ENCODE peak calls at places on chromosomes 3 and 15, in nine cellular contexts. One of them, this sample, is unnamed. For H3K36me3, the result is how much of the 10 kb centered on the place peaks cover.

GRCh38 chr15:75350601-75351331 is 3.9 kb downstream of the NEIL1 start:
- DNase-seq in cardiac muscle cell: no peak
- DNase-seq in sigmoid colon: no peak
- DNase-seq in spleen: no peak
- DNase-seq in naive thymus-derived CD4-positive, alpha-beta T cell: no peak
- DNase-seq in lung: no peak
- DNase-seq in GM23338: no peak
- DNase-seq in MG63: no peak
- DNase-seq in left ventricle myocardium inferior: no peak
- DNase-seq in this sample: no peak

GRCh38 chr3:28791713-28792255 is 443.2 kb upstream of the AZI2 start:
- DNase-seq in spleen: no peak
- DNase-seq in naive thymus-derived CD4-positive, alpha-beta T cell: no peak
- DNase-seq in lung: no peak
- DNase-seq in cardiac muscle cell: no peak
- DNase-seq in sigmoid colon: no peak
- DNase-seq in GM23338: peak
- DNase-seq in left ventricle myocardium inferior: no peak
- DNase-seq in MG63: no peak
- DNase-seq in this sample: peak

GRCh38 chr3:194282436-194283122 is 68.5 kb downstream of the CPN2 start:
- DNase-seq in lung: no peak
- DNase-seq in sigmoid colon: peak
- DNase-seq in MG63: no peak
- DNase-seq in naive thymus-derived CD4-positive, alpha-beta T cell: no peak
- DNase-seq in left ventricle myocardium inferior: no peak
- DNase-seq in GM23338: no peak
- DNase-seq in cardiac muscle cell: no peak
- DNase-seq in spleen: peak
- DNase-seq in this sample: no peak

GRCh38 chr15:47182818-47183217 is 534.5 kb upstream of the SEMA6D start:
- DNase-seq in lung: no peak
- DNase-seq in left ventricle myocardium inferior: no peak
- DNase-seq in spleen: no peak
- DNase-seq in cardiac muscle cell: no peak
- DNase-seq in sigmoid colon: no peak
- DNase-seq in GM23338: no peak
- DNase-seq in naive thymus-derived CD4-positive, alpha-beta T cell: no peak
- DNase-seq in MG63: no peak
- DNase-seq in this sample: no peak

GRCh38 chr15:41727143-41727542 is 47.1 kb upstream of the MAPKBP1 start:
- DNase-seq in left ventricle myocardium inferior: no peak
- DNase-seq in naive thymus-derived CD4-positive, alpha-beta T cell: no peak
- DNase-seq in MG63: no peak
- DNase-seq in cardiac muscle cell: no peak
- DNase-seq in GM23338: no peak
- DNase-seq in sigmoid colon: no peak
- DNase-seq in lung: no peak
- DNase-seq in spleen: no peak
- DNase-seq in this sample: no peak

GRCh38 chr15:42494998-42495360 is 455 bp upstream of the SNAP23 start:
- DNase-seq in cardiac muscle cell: no peak
- DNase-seq in MG63: peak
- DNase-seq in spleen: no peak
- DNase-seq in naive thymus-derived CD4-positive, alpha-beta T cell: peak
- DNase-seq in GM23338: peak
- DNase-seq in sigmoid colon: peak
- DNase-seq in left ventricle myocardium inferior: no peak
- DNase-seq in lung: peak
- DNase-seq in this sample: peak

GRCh38 chr3:168071535-168071934 is 24.2 kb downstream of the GOLIM4 start:
- DNase-seq in naive thymus-derived CD4-positive, alpha-beta T cell: no peak
- DNase-seq in cardiac muscle cell: no peak
- DNase-seq in MG63: peak
- DNase-seq in left ventricle myocardium inferior: no peak
- DNase-seq in GM23338: no peak
- DNase-seq in spleen: no peak
- DNase-seq in lung: no peak
- DNase-seq in sigmoid colon: no peak
- DNase-seq in this sample: no peak

GRCh38 chr15:29613951-29614382 is 208.3 kb downstream of the TJP1 start:
- DNase-seq in cardiac muscle cell: no peak
- DNase-seq in MG63: no peak
- DNase-seq in spleen: no peak
- DNase-seq in GM23338: peak
- DNase-seq in left ventricle myocardium inferior: no peak
- DNase-seq in sigmoid colon: no peak
- DNase-seq in naive thymus-derived CD4-positive, alpha-beta T cell: no peak
- DNase-seq in lung: no peak
- DNase-seq in this sample: peak

GRCh38 chr3:56118968-56119367 is 349.3 kb downstream of the ERC2 start:
- DNase-seq in naive thymus-derived CD4-positive, alpha-beta T cell: no peak
- DNase-seq in left ventricle myocardium inferior: no peak
- DNase-seq in sigmoid colon: no peak
- DNase-seq in MG63: no peak
- DNase-seq in GM23338: no peak
- DNase-seq in lung: no peak
- DNase-seq in cardiac muscle cell: no peak
- DNase-seq in spleen: no peak
- DNase-seq in this sample: no peak

GRCh38 chr3:143329567-143330164 is 210.1 kb downstream of the CHST2 start:
- DNase-seq in left ventricle myocardium inferior: no peak
- DNase-seq in naive thymus-derived CD4-positive, alpha-beta T cell: no peak
- DNase-seq in GM23338: no peak
- DNase-seq in sigmoid colon: no peak
- DNase-seq in MG63: no peak
- DNase-seq in spleen: peak
- DNase-seq in cardiac muscle cell: no peak
- DNase-seq in lung: no peak
- DNase-seq in this sample: peak

GRCh38 chr3:153219147-153219546 is 57.1 kb downstream of the RAP2B start:
- DNase-seq in sigmoid colon: no peak
- DNase-seq in cardiac muscle cell: no peak
- DNase-seq in spleen: no peak
- DNase-seq in lung: no peak
- DNase-seq in GM23338: no peak
- DNase-seq in naive thymus-derived CD4-positive, alpha-beta T cell: no peak
- DNase-seq in MG63: no peak
- DNase-seq in left ventricle myocardium inferior: no peak
- DNase-seq in this sample: no peak

GRCh38 chr3:52210550-52211046 is 12.6 kb downstream of the ALAS1 start:
- DNase-seq in left ventricle myocardium inferior: no peak
- DNase-seq in cardiac muscle cell: no peak
- DNase-seq in GM23338: no peak
- DNase-seq in spleen: no peak
- DNase-seq in MG63: no peak
- DNase-seq in lung: no peak
- DNase-seq in naive thymus-derived CD4-positive, alpha-beta T cell: no peak
- DNase-seq in sigmoid colon: no peak
- DNase-seq in this sample: no peak

GRCh38 chr3:52211268-52211891 is 13.4 kb downstream of the ALAS1 start:
- DNase-seq in lung: no peak
- DNase-seq in sigmoid colon: no peak
- DNase-seq in naive thymus-derived CD4-positive, alpha-beta T cell: no peak
- DNase-seq in cardiac muscle cell: no peak
- DNase-seq in MG63: no peak
- DNase-seq in GM23338: no peak
- DNase-seq in spleen: no peak
- DNase-seq in left ventricle myocardium inferior: no peak
- DNase-seq in this sample: no peak

GRCh38 chr3:52213005-52213404 is 12.4 kb downstream of the TLR9 start:
- DNase-seq in GM23338: no peak
- DNase-seq in MG63: no peak
- DNase-seq in left ventricle myocardium inferior: no peak
- DNase-seq in lung: no peak
- DNase-seq in sigmoid colon: no peak
- DNase-seq in cardiac muscle cell: no peak
- DNase-seq in naive thymus-derived CD4-positive, alpha-beta T cell: no peak
- DNase-seq in spleen: no peak
- DNase-seq in this sample: no peak

GRCh38 chr3:52208556-52208955 is 10.6 kb downstream of the ALAS1 start:
- DNase-seq in naive thymus-derived CD4-positive, alpha-beta T cell: no peak
- DNase-seq in MG63: no peak
- DNase-seq in sigmoid colon: no peak
- DNase-seq in left ventricle myocardium inferior: no peak
- DNase-seq in lung: no peak
- DNase-seq in spleen: no peak
- DNase-seq in GM23338: no peak
- DNase-seq in cardiac muscle cell: no peak
- DNase-seq in this sample: no peak

GRCh38 chr3:52210037-52210436 is 12.1 kb downstream of the ALAS1 start:
- DNase-seq in GM23338: no peak
- DNase-seq in lung: no peak
- DNase-seq in left ventricle myocardium inferior: no peak
- DNase-seq in MG63: no peak
- DNase-seq in cardiac muscle cell: no peak
- DNase-seq in sigmoid colon: no peak
- DNase-seq in spleen: no peak
- DNase-seq in naive thymus-derived CD4-positive, alpha-beta T cell: no peak
- DNase-seq in this sample: no peak
- H3K36me3 ChIP-seq in GM23338: half or more
- H3K36me3 ChIP-seq in lung: half or more
- H3K36me3 ChIP-seq in left ventricle myocardium inferior: half or more
- H3K36me3 ChIP-seq in MG63: under half
- H3K36me3 ChIP-seq in cardiac muscle cell: half or more
- H3K36me3 ChIP-seq in sigmoid colon: half or more
- H3K36me3 ChIP-seq in spleen: half or more
- H3K36me3 ChIP-seq in naive thymus-derived CD4-positive, alpha-beta T cell: half or more
- H3K36me3 ChIP-seq in this sample: half or more

GRCh38 chr15:44593042-44593736 is 56.2 kb downstream of the EIF3J start:
- DNase-seq in spleen: no peak
- DNase-seq in left ventricle myocardium inferior: no peak
- DNase-seq in lung: no peak
- DNase-seq in MG63: no peak
- DNase-seq in cardiac muscle cell: no peak
- DNase-seq in naive thymus-derived CD4-positive, alpha-beta T cell: peak
- DNase-seq in sigmoid colon: no peak
- DNase-seq in GM23338: no peak
- DNase-seq in this sample: no peak

GRCh38 chr15:44584162-44584749 is 47.3 kb downstream of the EIF3J start:
- DNase-seq in lung: no peak
- DNase-seq in left ventricle myocardium inferior: no peak
- DNase-seq in naive thymus-derived CD4-positive, alpha-beta T cell: peak
- DNase-seq in sigmoid colon: no peak
- DNase-seq in MG63: peak
- DNase-seq in cardiac muscle cell: peak
- DNase-seq in GM23338: peak
- DNase-seq in spleen: peak
- DNase-seq in this sample: peak

GRCh38 chr15:44585633-44586032 is 48.7 kb downstream of the EIF3J start:
- DNase-seq in MG63: no peak
- DNase-seq in spleen: no peak
- DNase-seq in left ventricle myocardium inferior: no peak
- DNase-seq in lung: no peak
- DNase-seq in GM23338: no peak
- DNase-seq in naive thymus-derived CD4-positive, alpha-beta T cell: no peak
- DNase-seq in cardiac muscle cell: no peak
- DNase-seq in sigmoid colon: no peak
- DNase-seq in this sample: no peak

GRCh38 chr15:44591326-44591725 is 54.4 kb downstream of the EIF3J start:
- DNase-seq in lung: no peak
- DNase-seq in cardiac muscle cell: no peak
- DNase-seq in naive thymus-derived CD4-positive, alpha-beta T cell: no peak
- DNase-seq in sigmoid colon: no peak
- DNase-seq in spleen: no peak
- DNase-seq in GM23338: no peak
- DNase-seq in left ventricle myocardium inferior: no peak
- DNase-seq in MG63: no peak
- DNase-seq in this sample: no peak

GRCh38 chr15:44588541-44588940 is 51.6 kb downstream of the EIF3J start:
- DNase-seq in sigmoid colon: no peak
- DNase-seq in naive thymus-derived CD4-positive, alpha-beta T cell: no peak
- DNase-seq in left ventricle myocardium inferior: no peak
- DNase-seq in lung: no peak
- DNase-seq in spleen: no peak
- DNase-seq in GM23338: no peak
- DNase-seq in MG63: no peak
- DNase-seq in cardiac muscle cell: no peak
- DNase-seq in this sample: no peak
- H3K36me3 ChIP-seq in sigmoid colon: half or more
- H3K36me3 ChIP-seq in naive thymus-derived CD4-positive, alpha-beta T cell: half or more
- H3K36me3 ChIP-seq in left ventricle myocardium inferior: half or more
- H3K36me3 ChIP-seq in lung: under half
- H3K36me3 ChIP-seq in spleen: half or more
- H3K36me3 ChIP-seq in GM23338: under half
- H3K36me3 ChIP-seq in MG63: half or more
- H3K36me3 ChIP-seq in cardiac muscle cell: half or more
- H3K36me3 ChIP-seq in this sample: under half

DNA sequence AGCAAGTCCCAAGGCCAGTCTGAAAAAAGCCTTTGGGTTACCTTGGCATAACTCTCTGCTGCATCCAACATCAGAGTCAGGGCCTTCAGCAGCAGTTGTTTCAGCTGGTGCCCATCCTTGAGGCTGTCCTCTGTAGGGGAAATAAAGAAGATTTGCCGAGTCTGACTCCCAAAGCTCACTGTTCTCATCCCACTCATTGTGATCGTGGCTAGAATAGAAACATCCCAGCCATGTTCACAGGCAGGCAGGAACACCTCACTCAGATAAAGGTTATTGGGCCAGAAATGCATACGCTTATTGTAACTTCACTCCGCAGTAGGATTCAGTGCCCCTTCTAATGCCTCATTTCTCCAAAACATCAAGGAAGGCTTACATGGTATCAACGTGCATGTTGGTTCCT is 29.2 kb downstream of the EIF3J start:
- DNase-seq in sigmoid colon: no peak
- DNase-seq in naive thymus-derived CD4-positive, alpha-beta T cell: no peak
- DNase-seq in lung: no peak
- DNase-seq in GM23338: no peak
- DNase-seq in spleen: no peak
- DNase-seq in MG63: no peak
- DNase-seq in left ventricle myocardium inferior: no peak
- DNase-seq in cardiac muscle cell: no peak
- DNase-seq in this sample: no peak
- H3K36me3 ChIP-seq in sigmoid colon: half or more
- H3K36me3 ChIP-seq in naive thymus-derived CD4-positive, alpha-beta T cell: half or more
- H3K36me3 ChIP-seq in lung: under half
- H3K36me3 ChIP-seq in GM23338: under half
- H3K36me3 ChIP-seq in spleen: half or more
- H3K36me3 ChIP-seq in MG63: half or more
- H3K36me3 ChIP-seq in left ventricle myocardium inferior: half or more
- H3K36me3 ChIP-seq in cardiac muscle cell: under half
- H3K36me3 ChIP-seq in this sample: under half

GRCh38 chr3:197041875-197042488 is 12.4 kb upstream of the MELTF start:
- DNase-seq in naive thymus-derived CD4-positive, alpha-beta T cell: no peak
- DNase-seq in lung: no peak
- DNase-seq in MG63: no peak
- DNase-seq in spleen: no peak
- DNase-seq in cardiac muscle cell: no peak
- DNase-seq in GM23338: no peak
- DNase-seq in left ventricle myocardium inferior: no peak
- DNase-seq in sigmoid colon: no peak
- DNase-seq in this sample: no peak
- H3K36me3 ChIP-seq in naive thymus-derived CD4-positive, alpha-beta T cell: under half
- H3K36me3 ChIP-seq in lung: under half
- H3K36me3 ChIP-seq in MG63: under half
- H3K36me3 ChIP-seq in spleen: under half
- H3K36me3 ChIP-seq in cardiac muscle cell: under half
- H3K36me3 ChIP-seq in GM23338: under half
- H3K36me3 ChIP-seq in left ventricle myocardium inferior: under half
- H3K36me3 ChIP-seq in sigmoid colon: under half
- H3K36me3 ChIP-seq in this sample: under half

This sample was measured in H7.